ENCODE peak calls at places on chromosomes 5 and 9, in eight cellular contexts. One of them, this sample, is unnamed.

GRCh38 chr9:21505425-21506179 is 23.5 kb upstream of the IFNE start:
- DNase-seq in thyroid gland: no peak
- DNase-seq in GM12891: no peak
- DNase-seq in HepG2: no peak
- DNase-seq in tibial nerve: no peak
- DNase-seq in right lobe of liver: no peak
- DNase-seq in IMR-90: peak
- DNase-seq in esophagus squamous epithelium: no peak
- DNase-seq in this sample: no peak

GRCh38 chr5:78523314-78524193 is 125.0 kb downstream of the LHFPL2 start:
- DNase-seq in thyroid gland: no peak
- DNase-seq in GM12891: no peak
- DNase-seq in HepG2: no peak
- DNase-seq in tibial nerve: no peak
- DNase-seq in right lobe of liver: no peak
- DNase-seq in IMR-90: no peak
- DNase-seq in esophagus squamous epithelium: no peak
- DNase-seq in this sample: peak

GRCh38 chr5:154815684-154816247 is 34.6 kb downstream of the FAXDC2 start:
- DNase-seq in thyroid gland: no peak
- DNase-seq in GM12891: no peak
- DNase-seq in HepG2: no peak
- DNase-seq in tibial nerve: no peak
- DNase-seq in right lobe of liver: no peak
- DNase-seq in IMR-90: no peak
- DNase-seq in esophagus squamous epithelium: no peak
- DNase-seq in this sample: no peak

GRCh38 chr9:98808411-98808815 is 943 bp downstream of the GALNT12 start:
- DNase-seq in thyroid gland: peak
- DNase-seq in GM12891: no peak
- DNase-seq in HepG2: no peak
- DNase-seq in tibial nerve: no peak
- DNase-seq in right lobe of liver: no peak
- DNase-seq in IMR-90: no peak
- DNase-seq in esophagus squamous epithelium: no peak
- DNase-seq in this sample: no peak

GRCh38 chr9:133713211-133713959 is 24.8 kb downstream of the SARDH start:
- DNase-seq in thyroid gland: peak
- DNase-seq in GM12891: no peak
- DNase-seq in HepG2: peak
- DNase-seq in tibial nerve: no peak
- DNase-seq in right lobe of liver: peak
- DNase-seq in IMR-90: no peak
- DNase-seq in esophagus squamous epithelium: no peak
- DNase-seq in this sample: no peak

GRCh38 chr9:88344013-88344412 is 44.2 kb upstream of the SPIN1 start:
- DNase-seq in thyroid gland: no peak
- DNase-seq in GM12891: no peak
- DNase-seq in HepG2: no peak
- DNase-seq in tibial nerve: no peak
- DNase-seq in right lobe of liver: no peak
- DNase-seq in IMR-90: no peak
- DNase-seq in esophagus squamous epithelium: no peak
- DNase-seq in this sample: no peak

GRCh38 chr9:15543033-15543791 is 9.6 kb upstream of the CCDC171 start:
- DNase-seq in thyroid gland: no peak
- DNase-seq in GM12891: no peak
- DNase-seq in HepG2: no peak
- DNase-seq in tibial nerve: no peak
- DNase-seq in right lobe of liver: no peak
- DNase-seq in IMR-90: peak
- DNase-seq in esophagus squamous epithelium: no peak
- DNase-seq in this sample: no peak

GRCh38 chr9:91071185-91071990 is 269.8 kb downstream of the SYK start:
- DNase-seq in thyroid gland: no peak
- DNase-seq in GM12891: no peak
- DNase-seq in HepG2: peak
- DNase-seq in tibial nerve: no peak
- DNase-seq in right lobe of liver: no peak
- DNase-seq in IMR-90: peak
- DNase-seq in esophagus squamous epithelium: no peak
- DNase-seq in this sample: no peak

GRCh38 chr5:65970481-65971367 is 44.3 kb downstream of the ERBIN start:
- DNase-seq in thyroid gland: no peak
- DNase-seq in GM12891: no peak
- DNase-seq in HepG2: no peak
- DNase-seq in tibial nerve: no peak
- DNase-seq in right lobe of liver: no peak
- DNase-seq in IMR-90: no peak
- DNase-seq in esophagus squamous epithelium: no peak
- DNase-seq in this sample: no peak

GRCh38 chr9:127122176-127123151 is at the start of gene ANGPTL2:
- DNase-seq in thyroid gland: peak
- DNase-seq in GM12891: peak
- DNase-seq in HepG2: peak
- DNase-seq in tibial nerve: peak
- DNase-seq in right lobe of liver: peak
- DNase-seq in IMR-90: peak
- DNase-seq in esophagus squamous epithelium: peak
- DNase-seq in this sample: no peak

GRCh38 chr5:93385665-93386064 is 195.4 kb downstream of the NR2F1-AS1 start:
- DNase-seq in thyroid gland: no peak
- DNase-seq in GM12891: no peak
- DNase-seq in HepG2: no peak
- DNase-seq in tibial nerve: no peak
- DNase-seq in right lobe of liver: no peak
- DNase-seq in IMR-90: peak
- DNase-seq in esophagus squamous epithelium: no peak
- DNase-seq in this sample: no peak

GRCh38 chr5:132489871-132490483 is 596 bp downstream of the IRF1 start:
- DNase-seq in thyroid gland: peak
- DNase-seq in GM12891: peak
- DNase-seq in HepG2: no peak
- DNase-seq in tibial nerve: no peak
- DNase-seq in right lobe of liver: peak
- DNase-seq in IMR-90: peak
- DNase-seq in esophagus squamous epithelium: no peak
- DNase-seq in this sample: peak
- TF ChIP-seq POLR2A in thyroid gland: no peak
- TF ChIP-seq POLR2A in GM12891: no peak
- TF ChIP-seq POLR2A in HepG2: no peak
- TF ChIP-seq POLR2A in tibial nerve: no peak
- TF ChIP-seq POLR2A in right lobe of liver: no peak
- TF ChIP-seq POLR2A in IMR-90: no peak
- TF ChIP-seq POLR2A in esophagus squamous epithelium: no peak
- TF ChIP-seq POLR2A in this sample: no peak

GRCh38 chr5:43290726-43291125 is 22.5 kb downstream of the HMGCS1 start:
- DNase-seq in thyroid gland: no peak
- DNase-seq in GM12891: no peak
- DNase-seq in HepG2: no peak
- DNase-seq in tibial nerve: no peak
- DNase-seq in right lobe of liver: no peak
- DNase-seq in IMR-90: no peak
- DNase-seq in esophagus squamous epithelium: no peak
- DNase-seq in this sample: no peak

GRCh38 chr5:43286623-43287022 is 26.6 kb downstream of the HMGCS1 start:
- DNase-seq in thyroid gland: no peak
- DNase-seq in GM12891: no peak
- DNase-seq in HepG2: no peak
- DNase-seq in tibial nerve: no peak
- DNase-seq in right lobe of liver: no peak
- DNase-seq in IMR-90: no peak
- DNase-seq in esophagus squamous epithelium: no peak
- DNase-seq in this sample: no peak

GRCh38 chr5:43281840-43282658 is 31.2 kb downstream of the HMGCS1 start:
- DNase-seq in thyroid gland: no peak
- DNase-seq in GM12891: no peak
- DNase-seq in HepG2: no peak
- DNase-seq in tibial nerve: no peak
- DNase-seq in right lobe of liver: no peak
- DNase-seq in IMR-90: peak
- DNase-seq in esophagus squamous epithelium: no peak
- DNase-seq in this sample: no peak

GRCh38 chr5:43288269-43288831 is 24.9 kb downstream of the HMGCS1 start:
- DNase-seq in thyroid gland: no peak
- DNase-seq in GM12891: no peak
- DNase-seq in HepG2: no peak
- DNase-seq in tibial nerve: no peak
- DNase-seq in right lobe of liver: no peak
- DNase-seq in IMR-90: no peak
- DNase-seq in esophagus squamous epithelium: no peak
- DNase-seq in this sample: no peak

DNA sequence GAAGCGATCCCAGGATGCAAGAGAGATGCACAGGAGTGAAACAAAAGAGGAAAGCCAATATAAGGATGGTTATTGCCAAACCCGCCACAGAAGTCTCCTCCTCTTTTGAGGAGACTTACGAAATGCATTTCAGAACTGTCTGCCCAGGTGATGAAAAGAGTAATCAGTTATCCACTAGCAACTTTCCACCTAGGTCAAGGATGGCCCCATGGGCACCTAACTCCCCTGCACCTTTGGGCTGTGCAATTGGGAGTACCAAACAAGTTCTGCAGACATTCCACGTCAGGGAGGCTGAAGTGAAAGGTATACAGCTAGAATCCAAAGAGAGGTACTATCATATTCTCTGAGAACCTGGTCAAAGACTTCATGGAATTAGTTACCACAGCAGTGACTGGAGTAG is 25.7 kb downstream of the HMGCS1 start:
- DNase-seq in thyroid gland: no peak
- DNase-seq in GM12891: no peak
- DNase-seq in HepG2: no peak
- DNase-seq in tibial nerve: no peak
- DNase-seq in right lobe of liver: no peak
- DNase-seq in IMR-90: no peak
- DNase-seq in esophagus squamous epithelium: no peak
- DNase-seq in this sample: no peak
- TF ChIP-seq POLR2A in thyroid gland: no peak
- TF ChIP-seq POLR2A in GM12891: no peak
- TF ChIP-seq POLR2A in HepG2: no peak
- TF ChIP-seq POLR2A in tibial nerve: no peak
- TF ChIP-seq POLR2A in right lobe of liver: no peak
- TF ChIP-seq POLR2A in IMR-90: no peak
- TF ChIP-seq POLR2A in esophagus squamous epithelium: no peak
- TF ChIP-seq POLR2A in this sample: no peak

GRCh38 chr5:96706433-96707111 is 44.4 kb downstream of the CAST start:
- DNase-seq in thyroid gland: no peak
- DNase-seq in GM12891: no peak
- DNase-seq in HepG2: no peak
- DNase-seq in tibial nerve: no peak
- DNase-seq in right lobe of liver: no peak
- DNase-seq in IMR-90: no peak
- DNase-seq in esophagus squamous epithelium: no peak
- DNase-seq in this sample: no peak

GRCh38 chr5:96699186-96699820 is 37.1 kb downstream of the CAST start:
- DNase-seq in thyroid gland: no peak
- DNase-seq in GM12891: no peak
- DNase-seq in HepG2: no peak
- DNase-seq in tibial nerve: no peak
- DNase-seq in right lobe of liver: no peak
- DNase-seq in IMR-90: peak
- DNase-seq in esophagus squamous epithelium: no peak
- DNase-seq in this sample: peak

GRCh38 chr5:96702503-96703383 is 40.6 kb downstream of the CAST start:
- DNase-seq in thyroid gland: peak
- DNase-seq in GM12891: peak
- DNase-seq in HepG2: peak
- DNase-seq in tibial nerve: peak
- DNase-seq in right lobe of liver: peak
- DNase-seq in IMR-90: peak
- DNase-seq in esophagus squamous epithelium: peak
- DNase-seq in this sample: peak

GRCh38 chr5:96703985-96704384 is 41.8 kb downstream of the CAST start:
- DNase-seq in thyroid gland: no peak
- DNase-seq in GM12891: no peak
- DNase-seq in HepG2: no peak
- DNase-seq in tibial nerve: no peak
- DNase-seq in right lobe of liver: no peak
- DNase-seq in IMR-90: peak
- DNase-seq in esophagus squamous epithelium: no peak
- DNase-seq in this sample: no peak

DNA sequence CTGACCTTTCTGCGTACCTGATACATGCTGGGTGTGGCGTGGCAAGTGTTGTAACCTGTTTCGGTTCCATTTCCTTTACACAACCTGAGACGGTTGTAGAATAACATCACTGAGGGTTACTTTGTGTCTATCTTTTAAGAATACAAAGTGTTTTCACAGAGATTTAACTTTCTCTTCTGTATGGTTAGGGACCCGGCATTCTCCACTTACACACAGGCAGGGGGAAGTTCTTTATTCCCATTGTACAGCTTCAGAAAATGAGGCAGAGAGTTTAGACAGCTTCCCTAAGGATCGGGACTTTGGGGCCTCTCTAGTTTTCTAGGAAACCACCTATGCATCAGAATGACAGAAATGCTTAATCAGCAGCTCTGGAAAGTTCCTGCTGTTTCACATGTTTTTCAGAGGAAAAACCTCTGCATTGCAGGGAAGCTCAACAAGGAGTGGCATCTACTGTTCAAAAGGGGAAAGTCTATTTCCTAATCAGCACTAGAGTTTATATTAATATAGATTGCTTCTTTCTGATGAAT is 41.3 kb downstream of the CAST start:
- DNase-seq in thyroid gland: no peak
- DNase-seq in GM12891: no peak
- DNase-seq in HepG2: peak
- DNase-seq in tibial nerve: no peak
- DNase-seq in right lobe of liver: no peak
- DNase-seq in IMR-90: no peak
- DNase-seq in esophagus squamous epithelium: no peak
- DNase-seq in this sample: no peak
- TF ChIP-seq POLR2A in thyroid gland: no peak
- TF ChIP-seq POLR2A in GM12891: no peak
- TF ChIP-seq POLR2A in HepG2: no peak
- TF ChIP-seq POLR2A in tibial nerve: no peak
- TF ChIP-seq POLR2A in right lobe of liver: no peak
- TF ChIP-seq POLR2A in IMR-90: no peak
- TF ChIP-seq POLR2A in esophagus squamous epithelium: no peak
- TF ChIP-seq POLR2A in this sample: no peak

DNA sequence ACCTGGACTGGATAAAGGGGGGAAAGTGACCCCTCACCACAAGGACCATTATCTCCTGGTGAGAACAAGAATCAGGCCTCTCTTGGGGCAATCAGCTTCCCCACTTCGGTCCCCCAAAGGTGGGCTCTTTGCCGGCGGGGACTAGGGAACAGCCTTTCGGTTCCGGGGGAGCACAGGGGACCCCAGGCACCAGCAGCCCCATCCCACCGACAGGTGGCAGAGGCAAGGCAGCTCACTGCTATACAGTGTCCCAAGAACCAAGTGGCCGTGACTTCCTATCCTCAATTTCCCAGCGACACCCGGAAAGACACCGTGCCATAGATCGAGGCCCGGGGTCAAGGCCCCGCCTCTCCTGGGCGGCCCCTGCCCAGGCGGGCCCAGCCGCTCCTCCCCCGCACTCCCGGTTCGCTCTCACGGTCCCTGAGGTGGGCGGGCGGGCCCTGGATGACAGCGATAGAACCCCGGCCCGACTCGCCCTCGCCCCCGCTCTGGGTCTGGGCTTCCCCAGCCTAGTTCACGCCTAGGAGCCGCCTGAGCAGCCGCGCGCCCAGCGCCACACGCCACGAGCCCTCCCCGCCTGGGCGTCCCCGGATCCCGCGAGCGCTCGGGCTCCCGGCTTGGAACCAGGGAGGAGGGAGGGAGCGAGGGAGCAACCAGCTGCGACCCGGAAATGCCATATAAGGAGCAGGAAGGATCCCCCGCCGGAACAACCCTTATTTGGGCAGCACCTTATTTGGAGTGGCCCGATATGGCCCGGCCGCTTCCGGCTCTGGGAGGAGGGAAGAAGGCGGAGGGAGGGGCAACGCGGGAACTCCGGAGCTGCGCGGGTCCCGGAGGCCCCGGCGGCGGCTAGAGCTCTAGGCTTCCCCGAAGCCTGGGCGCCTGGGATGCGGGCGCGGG is 641 bp upstream of the EGR1 start:
- DNase-seq in thyroid gland: peak
- DNase-seq in GM12891: peak
- DNase-seq in HepG2: peak
- DNase-seq in tibial nerve: peak
- DNase-seq in right lobe of liver: peak
- DNase-seq in IMR-90: peak
- DNase-seq in esophagus squamous epithelium: peak
- DNase-seq in this sample: peak
- TF ChIP-seq POLR2A in thyroid gland: no peak
- TF ChIP-seq POLR2A in GM12891: peak
- TF ChIP-seq POLR2A in HepG2: no peak
- TF ChIP-seq POLR2A in tibial nerve: peak
- TF ChIP-seq POLR2A in right lobe of liver: peak
- TF ChIP-seq POLR2A in IMR-90: no peak
- TF ChIP-seq POLR2A in esophagus squamous epithelium: peak
- TF ChIP-seq POLR2A in this sample: peak

This sample was measured in erythroblast.